ENCODE peak calls at places on chromosomes 3 and 15, in five cellular contexts. B, D, P, R and W are unnamed samples.
A peak's percentile ranks its signal among the peaks of the same experiment; 100 is the strongest.

GRCh38 chr15:99983171-99983891 is 250.1 kb upstream of the LYSMD4 start:
- ATAC-seq in D (no peak), B (no peak), R (no peak), P (peak; percentile 55), W (no peak)

GRCh38 chr3:10672422-10672821 is 143.6 kb upstream of the SLC6A11 start:
- ATAC-seq in B (no peak), D (no peak), R (no peak), P (no peak), W (no peak)

GRCh38 chr3:64290864-64291263 is 65.6 kb upstream of the PRICKLE2 start:
- ATAC-seq in B (no peak), R (no peak), D (no peak), P (peak; percentile 54), W (no peak)

GRCh38 chr3:37216597-37217097 is 42.3 kb upstream of the LRRFIP2 start:
- ATAC-seq in B (peak; percentile 70), R (no peak), P (no peak), D (no peak), W (no peak)

GRCh38 chr15:44129911-44130310 is 65.2 kb downstream of the FRMD5 start:
- ATAC-seq in R (no peak), B (no peak), P (no peak), D (no peak), W (no peak)

GRCh38 chr3:46019707-46020106 is 7.6 kb downstream of the XCR1 start:
- ATAC-seq in P (no peak), R (no peak), D (no peak), B (no peak), W (no peak)

GRCh38 chr15:70825841-70826240 is 28.1 kb downstream of the LARP6 start:
- ATAC-seq in B (no peak), D (no peak), P (no peak), R (no peak), W (no peak)

GRCh38 chr15:78208887-78209645 is 25.3 kb downstream of the ACSBG1 start:
- ATAC-seq in D (no peak), B (no peak), R (no peak), P (peak; percentile 63), W (no peak)

GRCh38 chr15:77038312-77039216 is 32.3 kb downstream of the TSPAN3 start:
- ATAC-seq in D (no peak), P (no peak), R (no peak), B (peak; percentile 58), W (no peak)

GRCh38 chr3:152350764-152351163 is 82.0 kb downstream of the MBNL1 start:
- ATAC-seq in B (no peak), D (no peak), P (no peak), R (no peak), W (no peak)

GRCh38 chr3:171753665-171754408 is 56.4 kb downstream of the PLD1 start:
- ATAC-seq in D (no peak), R (peak; percentile 66), P (peak; percentile 47), B (no peak), W (no peak)

GRCh38 chr3:64612916-64613526 is 74.8 kb downstream of the ADAMTS9 start:
- ATAC-seq in R (no peak), B (no peak), D (peak; percentile 91), P (peak; percentile 76), W (no peak)

GRCh38 chr3:8571256-8571655 is 69.6 kb downstream of the LMCD1 start:
- ATAC-seq in P (no peak), D (no peak), B (no peak), R (no peak), W (no peak)

GRCh38 chr15:95464091-95464888 is 866.2 kb upstream of the NR2F2 start:
- ATAC-seq in R (no peak), B (no peak), P (no peak), D (peak; percentile 83), W (no peak)

GRCh38 chr3:55719508-55719907 is 232.4 kb upstream of the WNT5A start:
- ATAC-seq in P (no peak), B (no peak), D (no peak), R (no peak), W (peak; percentile 42)

GRCh38 chr3:15875016-15875689 is 77.4 kb upstream of the ANKRD28 start:
- ATAC-seq in P (no peak), D (no peak), R (no peak), B (no peak), W (no peak)

GRCh38 chr3:42497009-42497731 is 5.3 kb upstream of the VIPR1 start:
- ATAC-seq in P (peak; percentile 55), D (no peak), R (no peak), B (no peak), W (no peak)

GRCh38 chr3:50410185-50410584 is 50.9 kb upstream of the TMEM115 start:
- ATAC-seq in R (no peak), D (no peak), B (no peak), P (no peak), W (no peak)

GRCh38 chr3:137760341-137761098 is 3.6 kb upstream of the SOX14 start:
- ATAC-seq in D (no peak), B (no peak), P (no peak), R (no peak), W (no peak)

GRCh38 chr3:16448691-16449090 is 64.8 kb downstream of the RFTN1 start:
- ATAC-seq in D (peak; percentile 31), B (no peak), P (peak; percentile 84), R (peak; percentile 60), W (peak; percentile 91)

GRCh38 chr3:46962990-46963389 is 13.6 kb downstream of the CCDC12 start:
- ATAC-seq in D (no peak), B (no peak), P (no peak), R (no peak), W (no peak)

GRCh38 chr3:58022490-58022889 is 14.3 kb downstream of the FLNB start:
- ATAC-seq in D (no peak), P (no peak), R (no peak), B (no peak), W (no peak)

GRCh38 chr3:156492801-156493261 is 62.1 kb downstream of the SSR3 start:
- ATAC-seq in P (no peak), D (no peak), R (no peak), B (no peak), W (peak; percentile 6)

GRCh38 chr15:91963051-91963450 is 109.5 kb downstream of the SLCO3A1 start:
- ATAC-seq in P (no peak), B (no peak), R (no peak), D (no peak), W (no peak)

GRCh38 chr3:69236808-69237707 is 114.7 kb upstream of the LMOD3 start:
- ATAC-seq in P (peak; percentile 55), D (peak; percentile 75), B (no peak), R (peak; percentile 29), W (peak; percentile 36)

GRCh38 chr3:81513591-81513990 is 247.9 kb downstream of the GBE1 start:
- ATAC-seq in P (no peak), D (no peak), B (no peak), R (no peak), W (no peak)

GRCh38 chr3:107910713-107911259 is 180.0 kb downstream of the CD47 start:
- ATAC-seq in P (no peak), B (peak; percentile 32), D (no peak), R (no peak), W (no peak)

GRCh38 chr15:59255647-59256380 is 49.2 kb downstream of the LDHAL6B start:
- ATAC-seq in P (peak; percentile 58), B (peak; percentile 71), D (peak; percentile 83), R (no peak), W (no peak)

GRCh38 chr15:22949074-22949547 is 31.1 kb downstream of the CYFIP1 start:
- ATAC-seq in R (peak; percentile 30), B (no peak), P (peak; percentile 71), D (peak; percentile 29), W (peak; percentile 79)

DNA sequence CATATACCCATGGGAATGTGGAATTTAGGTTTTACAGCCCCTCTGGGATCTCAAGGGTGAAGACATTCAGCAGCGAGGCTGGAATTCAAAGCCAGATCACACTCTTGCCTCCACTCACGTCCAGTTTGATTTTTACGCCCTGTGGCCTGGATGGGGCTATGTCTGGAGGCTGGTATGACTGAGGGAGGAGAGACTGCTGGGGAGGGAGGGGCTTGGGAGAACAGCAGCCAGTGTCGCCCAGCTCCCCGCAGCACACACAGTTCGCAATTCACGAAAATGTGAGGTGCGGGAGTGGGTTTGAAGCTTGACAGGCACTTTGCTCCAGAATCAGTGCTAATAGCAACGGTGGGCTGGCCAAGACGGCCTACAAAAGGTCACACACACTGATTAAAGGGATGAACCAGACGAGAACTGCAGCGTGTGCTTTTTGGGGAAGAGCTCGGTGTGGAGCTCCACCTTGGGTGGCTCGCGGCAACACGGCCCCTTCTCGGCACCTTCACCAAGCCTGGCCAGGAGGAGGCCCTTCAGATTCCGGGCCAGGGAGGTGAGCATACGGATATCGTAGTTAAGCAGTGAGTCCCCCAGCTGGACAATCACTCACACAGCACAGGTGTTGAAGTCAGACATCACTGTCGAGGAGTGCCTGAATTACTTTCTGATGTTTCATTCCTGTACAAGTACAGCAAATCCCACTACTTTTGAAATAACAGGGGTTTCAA is 16.4 kb downstream of the EHD4 start:
- ATAC-seq in R (no peak), B (no peak), P (peak; percentile 45), D (peak; percentile 84), W (no peak)
- TF ChIP-seq CTCF in R (no peak), B (no peak), P (no peak), D (no peak), W (no peak)

GRCh38 chr15:86906406-86906805 is 826.7 kb downstream of the AGBL1 start:
- ATAC-seq in B (no peak), D (no peak), R (no peak), P (no peak), W (no peak)

GRCh38 chr15:86903642-86904421 is 824.2 kb downstream of the AGBL1 start:
- ATAC-seq in D (no peak), B (no peak), R (no peak), P (no peak), W (no peak)
- TF ChIP-seq CTCF in D (no peak), B (no peak), R (no peak), P (no peak), W (no peak)

DNA sequence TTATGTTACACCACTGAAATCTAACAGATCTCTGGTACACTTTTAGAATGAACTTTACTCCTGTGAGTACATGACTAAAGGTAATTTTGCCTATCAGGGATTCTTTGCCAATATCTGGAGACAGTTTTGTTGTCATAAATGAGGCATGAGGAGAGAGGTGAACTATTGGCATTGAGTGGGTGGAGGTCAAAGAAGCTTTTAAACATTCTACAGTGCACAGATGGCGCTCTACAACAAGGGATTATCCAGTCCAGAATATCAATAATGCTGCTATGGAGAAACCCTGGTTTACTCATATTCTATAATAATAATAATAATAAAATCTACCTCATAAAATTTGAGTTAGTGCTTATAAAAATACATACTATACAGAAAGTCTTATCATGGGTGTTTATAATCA is 702.3 kb downstream of the SI start:
- ATAC-seq in B (no peak), P (no peak), R (no peak), D (no peak), W (no peak)
- TF ChIP-seq CTCF in B (no peak), P (no peak), R (no peak), D (no peak), W (no peak)

DNA sequence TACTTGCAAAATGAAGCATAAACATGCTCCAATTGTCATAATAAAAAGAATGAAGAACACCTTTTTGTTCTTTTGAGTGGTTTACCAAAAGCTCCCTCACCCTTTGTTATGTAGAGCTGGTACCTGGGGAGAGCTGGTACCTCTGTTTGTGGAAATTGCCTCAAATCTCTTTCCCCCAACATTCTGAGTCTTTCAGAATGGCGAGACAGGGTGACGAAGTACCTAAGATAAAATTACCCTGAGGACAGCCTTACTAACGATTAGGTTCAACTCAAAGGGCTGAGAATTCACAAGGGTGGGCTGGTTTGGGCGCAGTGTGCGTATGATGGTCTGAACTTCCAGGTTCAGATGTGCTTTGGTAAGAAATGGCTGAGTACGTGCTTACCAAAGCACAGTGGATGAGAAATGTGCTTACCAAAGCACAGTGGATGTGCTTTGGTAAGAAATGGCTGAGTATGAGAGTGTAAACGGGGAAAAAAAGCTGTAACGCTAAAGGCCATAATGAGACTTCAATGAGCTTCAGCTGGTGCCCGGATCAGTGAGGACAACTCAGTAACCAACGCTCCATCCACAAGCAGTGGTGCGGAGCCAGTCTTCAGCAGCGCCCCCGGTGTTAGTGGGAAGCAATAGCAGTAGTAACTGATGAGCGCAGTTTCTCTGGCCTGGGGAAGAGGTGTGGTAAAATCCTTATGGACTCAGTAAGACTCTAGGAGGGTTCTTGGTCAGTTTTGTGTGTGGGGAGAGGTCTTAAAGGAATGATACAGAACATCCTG is 72.3 kb upstream of the LRIG1 start:
- ATAC-seq in P (no peak), D (peak; percentile 39), B (no peak), R (no peak), W (no peak)
- TF ChIP-seq CTCF in P (no peak), D (no peak), B (no peak), R (no peak), W (no peak)